ENCODE peak calls at places on chromosomes 3 and 15, in eight cellular contexts. O is endothelial cell, L is HFF-Myc, J is breast epithelium, T is endodermal cell, D is foreskin fibroblast, W is GM12864, G is heart right ventricle. F is an unnamed sample.

GRCh38 chr3:88093266-88093665 is 34.2 kb downstream of the ZNF654 start:
- DNase-seq in J (no peak), L (no peak), O (no peak), G (no peak), T (no peak), D (no peak), W (no peak), F (no peak)

GRCh38 chr15:78630886-78631633 is 9.9 kb downstream of the CHRNB4 start:
- DNase-seq in W (no peak), L (no peak), T (no peak), J (no peak), D (no peak), O (no peak), G (no peak), F (no peak)

GRCh38 chr3:17577795-17578520 is 164.5 kb downstream of the TBC1D5 start:
- DNase-seq in L (peak; percentile 21), T (no peak), J (no peak), O (no peak), D (peak; percentile 4), G (no peak), W (no peak), F (no peak)

GRCh38 chr3:73144828-73145227 is 83.4 kb downstream of the EBLN2 start:
- DNase-seq in T (peak; percentile 2), D (no peak), W (no peak), J (no peak), O (no peak), G (no peak), L (no peak), F (no peak)

GRCh38 chr3:86624192-86624591 is 366.8 kb downstream of the VGLL3 start:
- DNase-seq in G (no peak), J (no peak), W (no peak), D (no peak), O (no peak), T (no peak), L (no peak), F (no peak)

GRCh38 chr3:21484323-21485154 is 266.5 kb downstream of the ZNF385D start:
- DNase-seq in G (peak; percentile 64), T (peak; percentile 93), W (peak; percentile 18), J (no peak), L (peak; percentile 52), O (peak; percentile 80), D (peak; percentile 56), F (peak; percentile 3)

GRCh38 chr15:38828031-38828532 is 263.5 kb upstream of the RASGRP1 start:
- DNase-seq in O (no peak), J (no peak), T (no peak), D (peak; percentile 49), L (no peak), W (no peak), G (no peak), F (no peak)

GRCh38 chr3:46239301-46239938 is 2.8 kb upstream of the CCR3 start:
- DNase-seq in T (peak; percentile 60), J (no peak), O (no peak), D (no peak), G (no peak), L (no peak), W (no peak), F (no peak)

GRCh38 chr15:90138071-90138833 is 36.0 kb upstream of the IDH2 start:
- DNase-seq in W (no peak), J (no peak), G (peak; percentile 28), O (no peak), L (no peak), T (no peak), D (no peak), F (no peak)

GRCh38 chr15:71800835-71801745 is 9.3 kb upstream of the NR2E3 start:
- DNase-seq in G (peak; percentile 40), O (peak; percentile 68), L (peak; percentile 84), D (peak; percentile 87), T (peak; percentile 78), J (peak; percentile 29), W (peak; percentile 21), F (peak; percentile 70)

GRCh38 chr3:165206454-165207266 is 10.5 kb upstream of the SLITRK3 start:
- DNase-seq in J (peak; percentile 28), D (peak; percentile 18), G (peak; percentile 54), T (peak; percentile 88), W (peak; percentile 10), O (peak; percentile 69), L (peak; percentile 31), F (peak; percentile 51)

GRCh38 chr3:50010959-50011358 is 71.0 kb downstream of the RBM6 start:
- DNase-seq in W (no peak), D (peak; percentile 8), L (no peak), O (no peak), J (no peak), T (no peak), G (no peak), F (no peak)

GRCh38 chr3:140505256-140505655 is 172.6 kb upstream of the TRIM42 start:
- DNase-seq in O (no peak), J (peak; percentile 21), W (no peak), D (no peak), L (no peak), T (no peak), G (peak; percentile 6), F (peak; percentile 37)

DNA sequence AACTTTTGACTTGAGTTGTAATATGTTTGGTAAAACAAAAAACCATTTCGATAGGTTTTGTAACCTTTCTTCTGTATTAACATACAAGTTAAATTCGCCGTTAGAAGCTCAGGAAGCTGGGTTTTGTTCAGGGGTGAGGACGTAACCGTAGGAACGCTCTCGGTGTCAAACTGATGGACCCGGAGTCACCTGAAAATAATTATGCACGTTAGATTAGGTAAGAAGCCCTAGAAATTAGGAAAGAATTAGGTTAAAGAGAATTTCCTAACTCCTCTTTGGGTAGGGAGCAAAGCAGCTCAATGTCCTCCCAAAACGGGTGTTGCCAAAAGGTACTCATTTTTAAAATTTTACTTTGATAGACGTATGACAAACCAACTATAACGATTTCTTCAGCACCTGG is 945 bp downstream of the NCK1 start:
- DNase-seq in D (no peak), W (no peak), T (no peak), O (no peak), J (no peak), L (no peak), G (no peak), F (no peak)
- TF ChIP-seq CTCF in D (no peak), W (no peak), T (no peak), O (no peak), J (no peak), L (no peak), G (no peak), F (no peak)

GRCh38 chr3:120437559-120437958 is 13.2 kb downstream of the FSTL1 start:
- DNase-seq in W (no peak), O (no peak), L (no peak), T (peak; percentile 29), D (no peak), G (no peak), J (no peak), F (no peak)
- TF ChIP-seq CTCF in W (no peak), O (no peak), L (no peak), T (no peak), D (no peak), G (no peak), J (no peak), F (no peak)

GRCh38 chr15:23497710-23498111 is 50.7 kb upstream of the GOLGA6L2 start:
- DNase-seq in L (peak; percentile 0), D (no peak), O (peak; percentile 16), W (no peak), J (no peak), G (no peak), T (no peak), F (no peak)
- TF ChIP-seq CTCF in L (peak; percentile 49), D (peak; percentile 41), O (peak; percentile 55), W (peak; percentile 42), J (no peak), G (peak; percentile 26), T (peak; percentile 61), F (peak; percentile 12)

GRCh38 chr3:157098121-157098822 is 61.7 kb downstream of the CCNL1 start:
- DNase-seq in G (no peak), T (no peak), O (no peak), D (no peak), J (no peak), W (no peak), L (no peak), F (no peak)
- TF ChIP-seq CTCF in G (no peak), T (no peak), O (no peak), D (no peak), J (no peak), W (no peak), L (no peak), F (no peak)